ENCODE peak calls at places on chromosome 5, in seven cellular contexts. E is adrenal gland, X is uterus, N is spleen, Q is HCT116, M is A549, P is IMR-90. G is an unnamed sample.

GRCh38 chr5:179796877-179797608 is 3.3 kb downstream of the LTC4S start:
- DNase-seq in X (no peak), E (peak; percentile 20), P (no peak), Q (no peak), N (peak; percentile 75), M (no peak), G (no peak)

GRCh38 chr5:28430565-28431178 is 1392.3 kb upstream of the CDH9 start:
- DNase-seq in Q (no peak), N (no peak), M (no peak), E (no peak), P (no peak), X (no peak), G (no peak)

GRCh38 chr5:54002183-54002770 is 308.1 kb downstream of the ARL15 start:
- DNase-seq in Q (no peak), X (no peak), N (no peak), M (no peak), P (no peak), E (no peak), G (no peak)

GRCh38 chr5:53929596-53929995 is 369.2 kb downstream of the NDUFS4 start:
- DNase-seq in M (no peak), X (no peak), E (no peak), Q (no peak), N (no peak), P (no peak), G (no peak)

GRCh38 chr5:59354274-59354673 is 539.3 kb downstream of the PDE4D start:
- DNase-seq in E (no peak), X (no peak), N (no peak), Q (no peak), M (no peak), P (peak; percentile 25), G (no peak)

GRCh38 chr5:80054682-80055081 is 19.5 kb downstream of the THBS4 start:
- DNase-seq in Q (no peak), P (peak; percentile 53), M (no peak), E (no peak), X (no peak), N (no peak), G (peak; percentile 58)

GRCh38 chr5:1051366-1051720 is 42.7 kb downstream of the NKD2 start:
- DNase-seq in N (no peak), M (no peak), E (no peak), P (no peak), X (no peak), Q (no peak), G (no peak)

GRCh38 chr5:123490974-123491373 is 21.0 kb upstream of the CSNK1G3 start:
- DNase-seq in P (no peak), X (no peak), N (no peak), Q (no peak), E (no peak), M (no peak), G (no peak)

GRCh38 chr5:386432-387341 is 56.3 kb upstream of the EXOC3 start:
- DNase-seq in N (no peak), E (no peak), X (no peak), P (peak; percentile 76), Q (no peak), M (no peak), G (no peak)

DNA sequence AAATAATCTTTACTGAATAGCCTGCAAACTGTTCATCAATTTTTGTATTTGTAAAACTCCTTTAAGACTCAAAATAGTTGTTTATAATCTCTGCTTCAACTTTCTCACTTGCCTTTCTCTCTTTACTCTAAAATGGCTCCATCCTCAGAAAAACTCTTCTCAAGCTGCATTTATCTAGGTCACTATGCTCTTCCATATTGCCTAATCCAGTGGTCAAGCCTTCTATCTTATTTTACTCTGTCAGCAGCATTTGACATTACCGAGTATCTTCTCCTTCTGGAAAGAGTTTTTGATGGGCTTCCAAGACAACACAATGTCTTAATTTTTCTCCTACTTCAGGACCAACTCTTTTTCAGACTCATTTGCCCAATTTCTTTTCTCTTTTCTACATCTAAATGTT is 562.6 kb downstream of the EFNA5 start:
- DNase-seq in M (no peak), E (no peak), X (no peak), N (no peak), P (no peak), Q (no peak), G (no peak)
- TF ChIP-seq POLR2A in M (no peak), E (no peak), X (no peak), N (no peak), P (no peak), Q (no peak), G (no peak)

GRCh38 chr5:173703466-173703865 is 87.0 kb upstream of the BOD1 start:
- DNase-seq in X (no peak), N (no peak), E (no peak), P (no peak), Q (no peak), M (no peak), G (no peak)
- TF ChIP-seq POLR2A in X (no peak), N (no peak), E (no peak), P (no peak), Q (no peak), M (no peak), G (no peak)

GRCh38 chr5:181234455-181235306 is 9.0 kb downstream of the RACK1 start:
- DNase-seq in N (peak; percentile 68), P (no peak), M (no peak), E (no peak), X (no peak), Q (no peak), G (no peak)
- TF ChIP-seq POLR2A in N (no peak), P (peak; percentile 15), M (peak; percentile 9), E (no peak), X (no peak), Q (no peak), G (peak; percentile 15)

GRCh38 chr5:34475249-34475966 is 180.7 kb upstream of the RAI14 start:
- DNase-seq in N (no peak), Q (no peak), P (no peak), M (no peak), E (no peak), X (no peak), G (no peak)
- TF ChIP-seq POLR2A in N (no peak), Q (no peak), P (no peak), M (no peak), E (no peak), X (no peak), G (no peak)

GRCh38 chr5:95961617-95962474 is at the start of gene ELL2:
- DNase-seq in Q (peak; percentile 100), X (peak; percentile 94), M (peak; percentile 96), N (peak; percentile 99), P (peak; percentile 98), E (peak; percentile 99), G (peak; percentile 82)
- TF ChIP-seq POLR2A in Q (peak; percentile 24), X (peak; percentile 88), M (peak; percentile 50), N (peak; percentile 95), P (peak; percentile 97), E (peak; percentile 91), G (peak; percentile 86)

GRCh38 chr5:150409638-150410523 is 2.8 kb downstream of the CD74 start:
- DNase-seq in P (peak; percentile 88), N (peak; percentile 85), X (peak; percentile 74), E (peak; percentile 87), Q (peak; percentile 81), M (peak; percentile 99), G (peak; percentile 97)

GRCh38 chr5:150412319-150413175 is at the start of gene CD74:
- DNase-seq in X (peak; percentile 75), E (peak; percentile 85), P (peak; percentile 20), N (peak; percentile 97), M (no peak), Q (no peak), G (no peak)

GRCh38 chr5:150413176-150413901 is 629 bp upstream of the CD74 start:
- DNase-seq in X (no peak), E (no peak), P (no peak), N (no peak), M (no peak), Q (no peak), G (no peak)

GRCh38 chr5:150410524-150411244 is 2.0 kb downstream of the CD74 start:
- DNase-seq in P (peak; percentile 74), E (peak; percentile 82), N (peak; percentile 75), Q (peak; percentile 49), X (peak; percentile 64), M (peak; percentile 76), G (peak; percentile 75)

GRCh38 chr5:150411245-150411979 is 1.3 kb downstream of the CD74 start:
- DNase-seq in N (peak; percentile 90), P (peak; percentile 16), X (no peak), Q (no peak), E (peak; percentile 63), M (no peak), G (no peak)
- TF ChIP-seq POLR2A in N (peak; percentile 31), P (no peak), X (peak; percentile 23), Q (no peak), E (no peak), M (no peak), G (no peak)

GRCh38 chr5:31846934-31847333 is 208.0 kb downstream of the PDZD2 start:
- DNase-seq in P (no peak), Q (no peak), M (no peak), N (no peak), E (no peak), X (no peak), G (no peak)
- TF ChIP-seq POLR2A in P (no peak), Q (no peak), M (no peak), N (no peak), E (no peak), X (no peak), G (no peak)

DNA sequence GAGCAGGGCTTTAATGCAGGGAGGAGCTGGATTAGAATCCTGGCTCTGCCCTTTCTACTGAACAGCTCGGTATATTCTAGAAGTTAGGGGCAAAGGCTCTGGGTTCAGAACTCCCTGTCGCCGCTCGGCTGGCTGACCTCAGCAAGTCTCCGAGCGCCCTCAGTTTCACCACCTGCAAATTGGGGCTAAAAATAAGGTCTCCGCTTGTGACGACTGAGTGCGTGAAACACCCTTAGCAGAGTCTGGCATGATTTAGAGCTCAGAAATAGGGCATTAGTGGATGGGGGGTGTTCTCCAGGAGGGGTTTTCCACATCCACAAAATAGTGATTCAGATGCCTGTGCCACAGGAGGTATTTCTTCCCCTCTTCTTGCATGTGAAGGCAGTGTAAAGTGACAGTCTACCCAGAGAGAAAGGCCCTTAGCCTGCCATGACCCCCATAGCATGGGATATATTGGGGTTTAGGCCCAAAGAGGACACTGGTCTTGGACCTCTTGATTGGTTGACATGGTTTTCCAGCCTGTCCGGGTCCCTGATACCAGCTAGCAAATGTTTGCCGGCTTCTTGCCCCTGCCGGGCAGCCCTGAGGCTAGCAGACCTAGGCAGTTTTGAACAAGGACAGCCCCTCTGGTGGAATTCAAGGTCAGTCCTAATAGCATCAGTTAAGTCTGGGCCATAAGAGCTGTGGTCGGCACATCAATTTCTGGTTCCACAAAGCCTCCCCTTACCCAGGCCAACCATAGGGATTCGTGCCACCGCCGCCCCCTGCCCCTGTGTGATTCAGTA is 1.4 kb downstream of the ERGIC1 start:
- DNase-seq in E (no peak), N (peak; percentile 54), Q (no peak), M (no peak), P (no peak), X (no peak), G (no peak)
- TF ChIP-seq POLR2A in E (no peak), N (no peak), Q (no peak), M (no peak), P (no peak), X (no peak), G (no peak)

G was measured in H54.